ENCODE peak calls at places on chromosomes 12 and 14, in nine cellular contexts. E is naive thymus-derived CD4-positive, alpha-beta T cell; G is neuronal stem cell; A is activated CD4-positive, alpha-beta T cell treated with anti-CD3 and anti-CD28 coated beads, Interleukin-2, amount 50 U/mL, for 4 hours; S is HL-60; Z is left ventricle myocardium inferior; O is type B pancreatic cell; P is IMR-90; N is effector memory CD4-positive, alpha-beta T cell. F is an unnamed sample.
A peak's percentile ranks its signal among the peaks of the same experiment; 100 is the strongest.

GRCh38 chr12:42446761-42447160 is 120.8 kb downstream of the PPHLN1 start:
- DNase-seq in E (no peak), G (peak; percentile 32), A (no peak), S (no peak), Z (no peak), O (no peak), P (no peak), N (no peak), F (no peak)

GRCh38 chr12:3520711-3521110 is 29.7 kb downstream of the PRMT8 start:
- DNase-seq in E (no peak), G (no peak), A (no peak), S (no peak), Z (no peak), O (no peak), P (no peak), N (no peak), F (no peak)

GRCh38 chr12:104710940-104711725 is 247.0 kb downstream of the SLC41A2 start:
- DNase-seq in E (no peak), G (no peak), A (no peak), S (no peak), Z (no peak), O (no peak), P (peak; percentile 76), N (no peak), F (no peak)

GRCh38 chr14:75150150-75150549 is 23.3 kb upstream of the NEK9 start:
- DNase-seq in E (no peak), G (no peak), A (no peak), S (no peak), Z (no peak), O (no peak), P (no peak), N (no peak), F (no peak)

GRCh38 chr12:120961604-120962486 is 16.5 kb upstream of the HNF1A start:
- DNase-seq in E (no peak), G (no peak), A (no peak), S (no peak), Z (peak; percentile 35), O (no peak), P (no peak), N (no peak), F (no peak)

GRCh38 chr12:109873653-109874052 is 6.7 kb downstream of the GLTP start:
- DNase-seq in E (no peak), G (no peak), A (no peak), S (no peak), Z (no peak), O (no peak), P (peak; percentile 42), N (no peak), F (no peak)

GRCh38 chr12:78192979-78193378 is 362.3 kb downstream of the NAV3 start:
- DNase-seq in E (no peak), G (no peak), A (no peak), S (no peak), Z (no peak), O (no peak), P (peak; percentile 28), N (no peak), F (no peak)

GRCh38 chr12:7989827-7990491 is 42.6 kb upstream of the FOXJ2 start:
- DNase-seq in E (peak; percentile 27), G (no peak), A (peak; percentile 71), S (peak; percentile 65), Z (peak; percentile 32), O (no peak), P (peak; percentile 12), N (peak; percentile 34), F (peak; percentile 91)

GRCh38 chr14:100552524-100553125 is 34.6 kb downstream of the BEGAIN start:
- DNase-seq in E (no peak), G (no peak), A (no peak), S (no peak), Z (no peak), O (no peak), P (no peak), N (no peak), F (no peak)

GRCh38 chr12:120620624-120621023 is 19.8 kb upstream of the CABP1 start:
- DNase-seq in E (no peak), G (no peak), A (no peak), S (no peak), Z (no peak), O (no peak), P (no peak), N (no peak), F (no peak)

GRCh38 chr12:121209629-121210572 is at the start of gene P2RX4:
- DNase-seq in E (peak; percentile 90), G (peak; percentile 71), A (peak; percentile 77), S (peak; percentile 94), Z (peak; percentile 85), O (peak; percentile 85), P (peak; percentile 73), N (peak; percentile 81), F (peak; percentile 93)

GRCh38 chr14:60093088-60093487 is 1.4 kb downstream of the PCNX4 start:
- DNase-seq in E (no peak), G (no peak), A (no peak), S (no peak), Z (no peak), O (no peak), P (no peak), N (no peak), F (no peak)

GRCh38 chr12:124919646-124920352 is 5.3 kb upstream of the UBC start:
- DNase-seq in E (no peak), G (no peak), A (peak; percentile 54), S (no peak), Z (no peak), O (no peak), P (peak; percentile 38), N (no peak), F (no peak)

GRCh38 chr12:114858388-114859146 is 174.6 kb upstream of the TBX3 start:
- DNase-seq in E (no peak), G (no peak), A (no peak), S (no peak), Z (no peak), O (no peak), P (no peak), N (no peak), F (no peak)

GRCh38 chr12:102769323-102769916 is 147.6 kb downstream of the PAH start:
- DNase-seq in E (no peak), G (peak; percentile 57), A (no peak), S (peak; percentile 17), Z (peak; percentile 23), O (no peak), P (peak; percentile 58), N (no peak), F (no peak)

GRCh38 chr12:68240975-68241374 is 12.4 kb downstream of the IL22 start:
- DNase-seq in E (peak; percentile 63), G (no peak), A (peak; percentile 43), S (no peak), Z (no peak), O (no peak), P (peak; percentile 57), N (peak; percentile 10), F (no peak)

GRCh38 chr12:14716848-14717444 is 20.5 kb upstream of the GUCY2C start:
- DNase-seq in E (peak; percentile 55), G (peak; percentile 8), A (peak; percentile 32), S (peak; percentile 24), Z (no peak), O (no peak), P (peak; percentile 37), N (peak; percentile 27), F (no peak)

GRCh38 chr12:49187184-49187583 is 1.7 kb downstream of the TUBA1A start:
- DNase-seq in E (no peak), G (no peak), A (no peak), S (no peak), Z (peak; percentile 52), O (peak; percentile 65), P (peak; percentile 61), N (no peak), F (peak; percentile 82)

GRCh38 chr12:86170051-86170450 is 86.1 kb downstream of the MGAT4C start:
- DNase-seq in E (no peak), G (no peak), A (no peak), S (no peak), Z (no peak), O (no peak), P (no peak), N (no peak), F (no peak)

GRCh38 chr12:123034865-123035264 is 54.4 kb downstream of the ARL6IP4 start:
- DNase-seq in E (no peak), G (no peak), A (peak; percentile 30), S (no peak), Z (no peak), O (no peak), P (peak; percentile 82), N (no peak), F (no peak)

GRCh38 chr12:56622535-56622934 is 7.6 kb downstream of the BAZ2A start:
- DNase-seq in E (no peak), G (no peak), A (no peak), S (no peak), Z (no peak), O (no peak), P (no peak), N (no peak), F (no peak)

GRCh38 chr14:104876251-104876699 is 11.2 kb downstream of the CEP170B start:
- DNase-seq in E (no peak), G (no peak), A (peak; percentile 20), S (no peak), Z (no peak), O (no peak), P (peak; percentile 16), N (peak; percentile 23), F (no peak)

GRCh38 chr12:53533476-53533875 is 26.2 kb upstream of the NPFF start:
- DNase-seq in E (no peak), G (no peak), A (no peak), S (no peak), Z (no peak), O (no peak), P (no peak), N (no peak), F (no peak)

GRCh38 chr14:21647380-21647779 is 6.3 kb upstream of the OR4E2 start:
- DNase-seq in E (no peak), G (no peak), A (no peak), S (no peak), Z (no peak), O (no peak), P (peak; percentile 1), N (no peak), F (no peak)

GRCh38 chr12:27140478-27140969 is 58.1 kb upstream of the C12orf71 start:
- DNase-seq in E (no peak), G (no peak), A (no peak), S (no peak), Z (no peak), O (no peak), P (no peak), N (no peak), F (no peak)

GRCh38 chr12:111435661-111436201 is 30.0 kb downstream of the SH2B3 start:
- DNase-seq in E (no peak), G (no peak), A (no peak), S (no peak), Z (no peak), O (no peak), P (no peak), N (peak; percentile 36), F (no peak)